ENCODE peak calls at places on chromosome 22, in six cellular contexts. U is heart left ventricle, P is kidney, Z is fibroblast of lung, T is endothelial cell of umbilical vein, F is esophagus squamous epithelium. K is an unnamed sample. For H3K36me3, the result is how much of the 10 kb centered on the place peaks cover.

GRCh38 chr22:49930596-49931412 is 12.4 kb downstream of the CRELD2 start:
- DNase-seq in U (peak), P (peak), Z (peak), T (peak), F (no peak), K (peak)

GRCh38 chr22:17119481-17120202 is 1.5 kb downstream of the TMEM121B start:
- DNase-seq in U (no peak), P (no peak), Z (no peak), T (no peak), F (no peak), K (no peak)

GRCh38 chr22:37403267-37403960 is 23.9 kb downstream of the ELFN2 start:
- DNase-seq in U (no peak), P (no peak), Z (no peak), T (no peak), F (no peak), K (no peak)

GRCh38 chr22:37186228-37186996 is 1.6 kb downstream of the C1QTNF6 start:
- DNase-seq in U (no peak), P (peak), Z (peak), T (peak), F (no peak), K (no peak)

GRCh38 chr22:36981247-36981775 is 37.9 kb downstream of the TST start:
- DNase-seq in U (no peak), P (no peak), Z (no peak), T (no peak), F (no peak), K (no peak)

GRCh38 chr22:24595863-24596262 is 3.0 kb upstream of the LRRC75B start:
- DNase-seq in U (no peak), P (peak), Z (no peak), T (no peak), F (no peak), K (no peak)

GRCh38 chr22:49244466-49245420 is 582.9 kb downstream of the BRD1 start:
- DNase-seq in U (no peak), P (peak), Z (no peak), T (no peak), F (no peak), K (no peak)

GRCh38 chr22:29932121-29932520 is 49.1 kb downstream of the MTMR3 start:
- DNase-seq in U (no peak), P (no peak), Z (no peak), T (no peak), F (no peak), K (no peak)

GRCh38 chr22:17858033-17858432 is 83.8 kb upstream of the BID start:
- DNase-seq in U (no peak), P (no peak), Z (no peak), T (no peak), F (no peak), K (no peak)

GRCh38 chr22:49858827-49859226 is 5.2 kb downstream of the ZBED4 start:
- DNase-seq in U (no peak), P (no peak), Z (no peak), T (no peak), F (no peak), K (no peak)

GRCh38 chr22:28989035-28989464 is 72.6 kb downstream of the C22orf31 start:
- DNase-seq in U (no peak), P (peak), Z (peak), T (no peak), F (no peak), K (no peak)

GRCh38 chr22:37098976-37099577 is 10.4 kb downstream of the TMPRSS6 start:
- DNase-seq in U (no peak), P (no peak), Z (peak), T (no peak), F (no peak), K (no peak)

GRCh38 chr22:24693359-24693758 is 81.2 kb downstream of the PIWIL3 start:
- DNase-seq in U (no peak), P (no peak), Z (peak), T (peak), F (no peak), K (no peak)

GRCh38 chr22:30221121-30221992 is 25.2 kb downstream of the LIF start:
- DNase-seq in U (no peak), P (no peak), Z (no peak), T (no peak), F (no peak), K (no peak)

GRCh38 chr22:29080061-29080975 is 7.5 kb downstream of the KREMEN1 start:
- DNase-seq in U (no peak), P (no peak), Z (no peak), T (no peak), F (no peak), K (no peak)

GRCh38 chr22:35739076-35739475 is 21.4 kb downstream of the APOL5 start:
- DNase-seq in U (no peak), P (no peak), Z (no peak), T (no peak), F (no peak), K (no peak)

GRCh38 chr22:30802202-30803166 is 107.8 kb downstream of the OSBP2 start:
- DNase-seq in U (peak), P (peak), Z (peak), T (peak), F (no peak), K (no peak)

GRCh38 chr22:44329179-44329796 is 16.5 kb upstream of the SHISAL1 start:
- DNase-seq in U (no peak), P (no peak), Z (no peak), T (no peak), F (no peak), K (no peak)

GRCh38 chr22:30636226-30637077 is 871 bp downstream of the SLC35E4 start:
- DNase-seq in U (peak), P (peak), Z (peak), T (peak), F (no peak), K (no peak)

GRCh38 chr22:40423882-40424640 is 53.7 kb downstream of the SGSM3 start:
- DNase-seq in U (no peak), P (no peak), Z (no peak), T (no peak), F (no peak), K (no peak)

GRCh38 chr22:49833340-49834007 is 5.8 kb upstream of the BRD1 start:
- DNase-seq in U (no peak), P (no peak), Z (no peak), T (no peak), F (no peak), K (no peak)

GRCh38 chr22:46281866-46282678 is 14.3 kb downstream of the TTC38 start:
- DNase-seq in U (no peak), P (no peak), Z (no peak), T (no peak), F (no peak), K (no peak)
- H3K36me3 ChIP-seq in U (half or more), P (half or more), Z (under half), T (under half), F (under half), K (under half)

DNA sequence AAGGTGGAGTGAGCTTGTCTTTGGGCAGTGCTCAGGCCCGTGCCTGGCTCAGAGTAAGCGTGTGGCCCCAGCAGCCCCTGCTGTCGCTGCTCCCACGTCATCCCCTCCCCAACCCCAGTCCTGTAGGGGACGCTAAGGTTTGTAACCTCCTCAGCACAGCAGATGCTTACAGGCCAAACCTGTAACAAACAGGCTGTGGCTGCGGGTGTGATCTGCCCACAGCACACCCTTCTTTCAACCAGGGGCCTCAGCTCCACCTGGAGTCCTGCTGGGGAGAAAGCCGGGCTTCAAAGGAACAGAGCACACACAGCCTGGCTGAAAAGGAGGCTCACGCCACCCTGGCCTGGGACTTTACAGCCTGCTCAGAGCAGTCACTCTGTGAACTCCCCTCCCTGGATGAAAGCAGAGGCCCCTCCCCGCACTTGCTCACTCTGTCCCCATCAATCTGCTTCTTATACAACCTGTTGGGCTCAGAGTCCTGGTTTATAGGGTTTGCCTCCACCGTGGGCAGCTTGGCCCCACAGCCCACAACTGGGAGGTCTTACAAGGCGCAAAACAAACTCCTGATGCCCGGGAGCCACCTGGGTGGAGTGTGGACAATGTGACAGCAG is 54.3 kb downstream of the SCUBE1 start:
- DNase-seq in U (no peak), P (no peak), Z (no peak), T (no peak), F (no peak), K (no peak)
- H3K36me3 ChIP-seq in U (under half), P (under half), Z (under half), T (under half), F (under half), K (under half)

DNA sequence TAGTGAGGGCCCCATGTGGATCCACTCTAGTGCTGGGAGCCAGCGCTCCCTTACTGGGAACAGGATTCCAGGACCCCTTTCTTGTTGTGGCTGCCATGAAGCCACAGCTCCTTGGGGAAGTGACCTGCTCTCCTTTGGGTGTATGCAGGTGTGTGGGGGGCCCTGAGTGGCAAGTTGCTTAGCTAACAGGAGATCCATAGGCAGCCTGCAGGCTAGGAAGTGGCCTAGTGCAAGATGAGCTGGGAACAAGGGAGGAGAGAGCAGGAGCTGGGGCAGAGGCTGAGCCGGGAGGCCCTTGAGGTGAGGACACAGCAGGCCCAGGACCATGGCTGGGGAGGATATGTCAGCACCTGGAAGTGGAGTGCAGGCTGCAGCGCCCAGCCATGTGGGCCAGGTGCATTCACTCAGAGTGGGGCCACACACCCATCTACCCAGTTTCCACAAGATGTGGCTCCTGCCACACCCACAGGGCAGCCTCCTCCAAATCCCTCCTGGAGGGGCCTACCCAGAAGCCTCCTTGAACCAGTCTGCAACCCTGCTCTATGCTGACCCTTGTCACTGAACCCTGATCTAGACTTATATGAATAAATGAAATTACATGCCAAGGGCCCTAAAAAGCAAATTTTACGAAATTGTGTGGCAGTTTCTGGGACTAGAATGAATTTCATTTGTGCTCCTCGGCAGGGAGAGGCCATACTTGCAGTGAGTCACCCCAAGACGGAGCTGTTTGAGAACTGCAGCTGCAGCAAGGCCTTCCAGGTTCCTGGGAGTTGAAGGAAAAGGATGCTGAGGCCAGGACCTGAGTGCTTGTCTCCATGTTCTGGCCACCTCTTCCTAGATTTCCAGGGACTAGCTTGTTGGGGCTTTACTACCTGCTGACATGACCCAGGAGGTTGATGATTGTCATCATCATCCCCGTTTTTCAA is 3.2 kb downstream of the THAP7 start:
- DNase-seq in U (no peak), P (peak), Z (peak), T (no peak), F (no peak), K (no peak)
- H3K36me3 ChIP-seq in U (under half), P (under half), Z (under half), T (under half), F (under half), K (under half)

GRCh38 chr22:47697861-47698260 is 935.4 kb downstream of the TBC1D22A start:
- DNase-seq in U (no peak), P (no peak), Z (no peak), T (no peak), F (no peak), K (no peak)
- H3K36me3 ChIP-seq in U (under half), P (under half), Z (under half), T (under half), F (under half), K (under half)

GRCh38 chr22:22979954-22980353 is 90.4 kb upstream of the GNAZ start:
- DNase-seq in U (no peak), P (no peak), Z (no peak), T (no peak), F (no peak), K (no peak)

GRCh38 chr22:22977479-22978200 is 90.0 kb downstream of the IGLL5 start:
- DNase-seq in U (no peak), P (no peak), Z (peak), T (no peak), F (no peak), K (no peak)

GRCh38 chr22:22976033-22976922 is 88.7 kb downstream of the IGLL5 start:
- DNase-seq in U (no peak), P (no peak), Z (no peak), T (no peak), F (no peak), K (no peak)

GRCh38 chr22:22979121-22979724 is 91.1 kb upstream of the GNAZ start:
- DNase-seq in U (no peak), P (no peak), Z (no peak), T (no peak), F (no peak), K (no peak)

DNA sequence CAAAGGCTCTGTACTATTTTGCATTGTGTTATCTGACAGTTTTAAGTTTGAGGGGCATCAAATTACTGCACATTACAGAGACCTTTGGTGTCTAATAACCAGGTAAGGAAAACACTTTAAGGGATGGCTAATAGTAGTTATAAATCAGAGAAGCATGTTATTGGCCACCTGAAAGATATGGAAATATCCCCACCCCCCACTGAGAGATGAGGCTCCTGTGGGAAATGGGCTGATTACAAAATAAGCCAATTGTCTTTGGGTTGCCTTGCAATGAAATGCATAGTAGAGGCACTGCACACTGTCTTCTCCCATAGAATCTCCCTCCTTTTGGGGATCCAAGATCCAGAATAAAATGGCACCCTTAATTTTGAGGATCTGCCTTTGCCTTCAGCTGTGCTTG is 91.0 kb downstream of the IGLL5 start:
- DNase-seq in U (no peak), P (no peak), Z (no peak), T (no peak), F (no peak), K (no peak)
- H3K36me3 ChIP-seq in U (under half), P (under half), Z (under half), T (under half), F (under half), K (under half)

DNA sequence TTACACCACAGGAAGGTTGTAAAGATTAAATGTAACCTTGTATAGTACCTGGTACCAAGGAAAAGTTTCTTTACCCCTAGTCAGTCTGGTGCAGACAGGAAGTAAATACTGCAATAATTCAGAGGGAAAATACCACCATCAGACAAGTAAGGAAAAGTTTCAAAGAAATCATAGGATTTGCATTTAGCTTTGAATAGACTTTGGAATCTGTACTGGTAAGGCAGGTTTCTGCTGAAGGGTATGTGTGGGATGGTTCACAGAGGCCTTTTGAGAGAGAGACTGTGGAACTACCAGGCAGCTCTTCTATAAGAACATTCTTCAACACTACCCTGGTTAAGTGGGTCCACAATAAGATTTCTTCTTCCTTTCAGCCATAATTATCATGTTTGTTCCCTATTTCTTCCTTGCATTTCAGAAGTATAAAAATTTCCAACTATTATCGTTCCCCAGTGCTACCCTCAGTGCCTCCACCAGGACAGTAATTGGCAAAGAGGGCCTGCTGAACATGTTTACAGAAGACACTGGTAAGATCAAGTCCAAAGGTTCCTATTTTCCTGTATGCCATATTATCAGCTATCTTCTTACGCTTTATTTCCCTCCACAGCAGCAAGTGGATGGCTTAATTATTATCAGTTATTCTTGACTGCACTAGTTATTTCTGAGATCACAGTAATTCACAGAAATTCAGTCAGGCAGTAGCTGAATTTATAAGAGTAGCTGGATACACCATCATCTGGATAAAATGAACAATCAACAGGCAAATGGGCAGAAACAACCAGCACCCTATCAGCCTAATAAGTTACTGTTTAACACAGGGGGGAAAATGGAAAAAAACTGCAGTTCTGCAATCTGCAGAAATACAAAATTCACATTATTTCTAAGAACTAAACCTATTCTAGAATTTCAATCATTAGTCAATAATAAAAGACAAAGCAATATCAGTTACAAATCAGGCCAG is 48.5 kb downstream of the PITPNB start:
- DNase-seq in U (no peak), P (no peak), Z (no peak), T (no peak), F (no peak), K (no peak)
- H3K36me3 ChIP-seq in U (under half), P (under half), Z (under half), T (under half), F (under half), K (half or more)

GRCh38 chr22:32861330-32861729 is 59.8 kb downstream of the TIMP3 start:
- DNase-seq in U (no peak), P (no peak), Z (no peak), T (no peak), F (no peak), K (no peak)
- H3K36me3 ChIP-seq in U (half or more), P (under half), Z (under half), T (under half), F (under half), K (under half)

GRCh38 chr22:38731703-38732161 is 24.1 kb downstream of the SUN2 start:
- DNase-seq in U (no peak), P (peak), Z (no peak), T (no peak), F (no peak), K (no peak)
- H3K36me3 ChIP-seq in U (half or more), P (under half), Z (under half), T (half or more), F (half or more), K (half or more)

GRCh38 chr22:19455585-19456370 is 8.3 kb upstream of the C22orf39 start:
- DNase-seq in U (no peak), P (no peak), Z (no peak), T (peak), F (no peak), K (no peak)

GRCh38 chr22:19454156-19454555 is 6.6 kb upstream of the C22orf39 start:
- DNase-seq in U (no peak), P (no peak), Z (no peak), T (no peak), F (no peak), K (no peak)

GRCh38 chr22:19451570-19451969 is 4.1 kb upstream of the C22orf39 start:
- DNase-seq in U (no peak), P (no peak), Z (no peak), T (no peak), F (no peak), K (no peak)

GRCh38 chr22:19455033-19455432 is 7.5 kb upstream of the C22orf39 start:
- DNase-seq in U (no peak), P (no peak), Z (no peak), T (no peak), F (no peak), K (no peak)

GRCh38 chr22:19453718-19454117 is 6.2 kb upstream of the C22orf39 start:
- DNase-seq in U (no peak), P (no peak), Z (no peak), T (no peak), F (no peak), K (no peak)
- H3K36me3 ChIP-seq in U (half or more), P (half or more), Z (under half), T (half or more), F (under half), K (half or more)

DNA sequence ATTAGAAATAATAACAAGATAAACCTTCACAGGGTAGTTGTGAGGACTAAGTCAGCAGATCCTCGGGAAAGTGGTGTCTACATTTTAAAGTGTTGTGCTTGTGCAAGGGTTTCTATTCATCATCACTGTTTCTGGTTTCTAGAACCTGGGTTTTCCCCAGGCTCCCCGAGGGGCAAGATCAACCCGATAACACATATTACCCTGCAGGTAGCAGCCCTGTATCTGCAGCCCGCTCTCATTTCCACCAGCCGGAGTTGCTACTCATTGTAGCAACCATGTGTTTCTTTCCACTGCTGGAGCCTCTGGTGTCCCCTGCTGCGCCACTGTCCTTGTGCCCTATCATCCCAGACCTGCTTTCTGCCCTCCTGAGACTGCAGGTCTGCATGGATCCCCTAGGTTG is 67.0 kb downstream of the MIAT start:
- DNase-seq in U (no peak), P (no peak), Z (no peak), T (no peak), F (no peak), K (no peak)
- H3K36me3 ChIP-seq in U (under half), P (under half), Z (under half), T (under half), F (under half), K (under half)